ENCODE peak calls at places on chromosome 2, in four cellular contexts. D is A549, N is K562, Z is IMR-90. E is an unnamed sample.

GRCh38 chr2:238911376-238912227 is 63.7 kb downstream of the TWIST2 start:
- DNase-seq in D (no peak), N (no peak), Z (no peak), E (no peak)

GRCh38 chr2:169221745-169222369 is 140.5 kb downstream of the LRP2 start:
- DNase-seq in D (peak; percentile 21), N (peak; percentile 53), Z (no peak), E (no peak)

GRCh38 chr2:8679567-8679826 is 2.4 kb upstream of the ID2 start:
- DNase-seq in D (no peak), N (no peak), Z (no peak), E (no peak)

GRCh38 chr2:29251406-29251805 is 136.2 kb downstream of the CLIP4 start:
- DNase-seq in D (no peak), N (no peak), Z (no peak), E (no peak)

GRCh38 chr2:239864247-239865058 is 160.7 kb downstream of the NDUFA10 start:
- DNase-seq in D (no peak), N (no peak), Z (no peak), E (no peak)

GRCh38 chr2:157620956-157621355 is 7.7 kb downstream of the ACVR1C start:
- DNase-seq in D (no peak), N (no peak), Z (peak; percentile 25), E (no peak)

GRCh38 chr2:192978317-192978874 is 783.7 kb upstream of the TMEFF2 start:
- DNase-seq in D (no peak), N (no peak), Z (no peak), E (no peak)

GRCh38 chr2:16425462-16426336 is 239.9 kb downstream of the CYRIA start:
- DNase-seq in D (peak; percentile 65), N (no peak), Z (no peak), E (peak; percentile 95)

GRCh38 chr2:17363846-17364245 is 154.4 kb downstream of the RAD51AP2 start:
- DNase-seq in D (no peak), N (no peak), Z (no peak), E (no peak)

GRCh38 chr2:113887393-113887792 is 2.5 kb upstream of the ACTR3 start:
- DNase-seq in D (no peak), N (no peak), Z (no peak), E (no peak)

GRCh38 chr2:153163055-153163454 is 315.5 kb downstream of the RPRM start:
- DNase-seq in D (peak; percentile 56), N (no peak), Z (no peak), E (peak; percentile 76)

GRCh38 chr2:126154256-126154655 is 501.7 kb upstream of the GYPC start:
- DNase-seq in D (no peak), N (no peak), Z (no peak), E (no peak)

GRCh38 chr2:167157523-167157922 is 269.2 kb downstream of the XIRP2 start:
- DNase-seq in D (no peak), N (no peak), Z (peak; percentile 62), E (no peak)

GRCh38 chr2:208046686-208047085 is 21.4 kb upstream of the PLEKHM3 start:
- DNase-seq in D (no peak), N (no peak), Z (peak; percentile 53), E (no peak)

GRCh38 chr2:238684362-238685326 is 163.2 kb upstream of the TWIST2 start:
- DNase-seq in D (peak; percentile 99), N (no peak), Z (peak; percentile 99), E (peak; percentile 29)

GRCh38 chr2:51218057-51218456 is 186.1 kb upstream of the NRXN1 start:
- DNase-seq in D (no peak), N (no peak), Z (no peak), E (no peak)

GRCh38 chr2:68316091-68316490 is 3.7 kb downstream of the CNRIP1 start:
- DNase-seq in D (no peak), N (no peak), Z (no peak), E (no peak)

GRCh38 chr2:211161236-211161635 is 604.8 kb downstream of the CPS1 start:
- DNase-seq in D (no peak), N (no peak), Z (no peak), E (no peak)

GRCh38 chr2:127355407-127356008 is 32.3 kb downstream of the MAP3K2 start:
- DNase-seq in D (peak; percentile 35), N (peak; percentile 44), Z (no peak), E (peak; percentile 38)

DNA sequence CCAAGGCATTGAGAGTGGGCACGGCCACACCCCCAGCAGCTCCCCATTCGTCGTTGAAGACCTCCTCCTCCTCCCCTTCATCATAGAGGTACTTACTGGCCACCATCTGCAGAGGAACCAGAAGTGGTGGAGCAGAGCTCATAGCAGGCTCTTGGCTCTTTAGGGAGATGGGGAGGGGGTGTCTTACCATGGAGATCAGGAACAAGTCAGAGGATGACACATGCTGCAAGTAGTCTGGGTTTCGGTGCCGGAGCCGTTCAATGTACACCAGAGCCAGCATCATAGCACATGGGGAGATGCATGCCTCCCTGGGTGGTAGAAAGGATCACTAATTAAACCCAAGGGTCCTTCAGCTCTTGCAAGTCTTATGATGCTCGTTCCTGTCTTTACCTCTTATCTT is 1.9 kb downstream of the CNPPD1 start:
- DNase-seq in D (no peak), N (no peak), Z (no peak), E (no peak)
- TF ChIP-seq MAZ in D (no peak), N (no peak), Z (no peak), E (no peak)

GRCh38 chr2:88198308-88198707 is 28.2 kb downstream of the THNSL2 start:
- DNase-seq in D (no peak), N (no peak), Z (no peak), E (no peak)

GRCh38 chr2:88197732-88198131 is 27.6 kb downstream of the THNSL2 start:
- DNase-seq in D (no peak), N (no peak), Z (no peak), E (no peak)

GRCh38 chr2:88192613-88193012 is 22.5 kb downstream of the THNSL2 start:
- DNase-seq in D (no peak), N (no peak), Z (no peak), E (no peak)

GRCh38 chr2:88196490-88197087 is 26.4 kb downstream of the THNSL2 start:
- DNase-seq in D (no peak), N (no peak), Z (no peak), E (no peak)

DNA sequence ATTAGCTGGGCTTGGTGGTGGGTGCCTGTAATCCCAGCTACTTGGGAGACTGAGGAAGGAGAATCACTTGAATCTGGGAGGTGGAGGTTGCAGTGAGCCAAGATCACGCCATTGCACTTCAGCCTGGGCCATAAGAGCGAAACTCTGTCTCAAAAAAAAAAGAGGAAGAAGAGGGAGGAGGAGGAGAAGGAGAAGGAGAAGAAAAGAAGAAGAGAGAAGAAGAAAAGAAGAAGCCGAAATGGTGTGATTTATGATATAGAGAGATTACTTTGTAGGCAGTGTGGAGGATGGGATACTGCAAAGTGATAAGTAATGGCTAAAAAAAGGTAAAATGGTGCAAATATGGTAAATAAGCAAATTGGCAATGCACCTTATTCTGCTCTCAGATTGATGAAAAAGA is 25.1 kb downstream of the THNSL2 start:
- DNase-seq in D (no peak), N (no peak), Z (no peak), E (no peak)
- TF ChIP-seq MAZ in D (no peak), N (no peak), Z (no peak), E (no peak)

GRCh38 chr2:74204436-74204835 is 6.0 kb downstream of the MTHFD2 start:
- DNase-seq in D (no peak), N (no peak), Z (no peak), E (no peak)

GRCh38 chr2:74201596-74201995 is 3.2 kb downstream of the MTHFD2 start:
- DNase-seq in D (no peak), N (no peak), Z (peak; percentile 66), E (no peak)

GRCh38 chr2:74206180-74206688 is 7.8 kb downstream of the MTHFD2 start:
- DNase-seq in D (no peak), N (peak; percentile 51), Z (peak; percentile 65), E (no peak)

GRCh38 chr2:74205113-74205512 is 6.7 kb downstream of the MTHFD2 start:
- DNase-seq in D (no peak), N (no peak), Z (no peak), E (no peak)

DNA sequence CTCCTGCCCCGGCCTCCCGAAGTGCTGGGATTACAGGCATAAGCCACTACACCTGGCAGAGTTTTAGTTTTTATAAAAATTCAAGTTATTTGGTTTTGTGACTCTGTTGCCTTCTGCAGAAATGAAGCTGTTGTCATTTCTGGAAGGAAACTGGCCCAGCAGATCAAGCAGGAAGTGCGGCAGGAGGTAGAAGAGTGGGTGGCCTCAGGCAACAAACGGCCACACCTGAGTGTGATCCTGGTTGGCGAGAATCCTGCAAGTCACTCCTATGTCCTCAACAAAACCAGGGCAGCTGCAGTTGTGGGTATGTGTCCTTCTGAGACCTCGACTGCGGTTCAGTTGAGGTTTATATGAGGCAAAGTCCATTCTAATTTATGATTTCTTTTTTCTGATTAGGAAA is 7.2 kb downstream of the MTHFD2 start:
- DNase-seq in D (no peak), N (no peak), Z (no peak), E (no peak)
- TF ChIP-seq MAZ in D (no peak), N (no peak), Z (no peak), E (no peak)

GRCh38 chr2:102100371-102101096 is 42.0 kb upstream of the IL1R1 start:
- DNase-seq in D (peak; percentile 65), N (no peak), Z (peak; percentile 74), E (peak; percentile 91)
- TF ChIP-seq MAZ in D (no peak), N (no peak), Z (no peak), E (peak; percentile 25)

DNA sequence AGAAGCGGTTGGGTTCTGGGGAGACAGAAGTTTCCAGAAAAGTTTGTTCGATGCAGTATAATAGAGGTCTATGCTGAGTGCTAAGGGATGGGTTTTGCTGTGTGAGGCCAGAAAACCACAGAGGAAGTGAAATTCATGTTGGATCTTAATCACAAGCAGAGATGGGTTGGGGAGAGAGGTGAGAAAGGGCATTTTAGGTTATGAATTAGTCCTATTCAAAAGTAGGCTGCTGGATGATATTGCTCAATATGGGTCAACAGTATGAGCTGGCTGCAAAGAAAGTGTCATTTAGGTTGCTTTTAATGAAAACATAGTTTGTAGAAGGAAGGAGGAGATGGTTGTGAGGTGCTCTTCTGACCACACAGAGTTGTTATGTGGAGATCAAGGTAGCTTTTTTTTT is 118.8 kb upstream of the LHCGR start:
- DNase-seq in D (no peak), N (no peak), Z (no peak), E (no peak)
- TF ChIP-seq MAZ in D (no peak), N (no peak), Z (no peak), E (no peak)

DNA sequence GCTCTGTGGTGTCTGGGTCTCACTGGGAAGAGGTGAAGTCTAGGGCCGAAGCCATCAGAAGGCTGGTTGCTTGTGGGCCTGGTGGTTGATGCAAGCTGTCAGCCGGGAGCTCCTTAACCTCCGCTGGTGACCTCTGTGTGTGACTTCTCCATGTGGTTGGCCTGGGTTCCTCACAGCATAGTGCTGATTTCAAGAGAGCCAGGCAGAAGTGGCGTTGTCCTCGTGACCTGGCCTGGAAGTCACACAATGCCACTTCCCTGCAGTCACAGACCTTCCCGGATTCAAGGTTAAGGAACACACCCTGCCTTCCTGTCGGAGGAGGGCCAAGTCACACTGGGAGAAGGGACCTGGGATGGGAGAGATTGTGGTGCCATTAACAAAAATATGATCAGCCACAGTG is 303.7 kb upstream of the HS6ST1 start:
- DNase-seq in D (no peak), N (no peak), Z (no peak), E (no peak)
- TF ChIP-seq MAZ in D (no peak), N (no peak), Z (no peak), E (no peak)

E was measured in HepG2.